ENCODE peak calls at places on chromosome 7, in five cellular contexts. One of them, this sample, is unnamed.

GRCh38 chr7:146249272-146249671 is 132.7 kb downstream of the CNTNAP2 start:
- DNase-seq in MCF 10A: no peak
- DNase-seq in endodermal cell: no peak
- DNase-seq in GM13977: no peak
- DNase-seq in spleen: no peak
- DNase-seq in this sample: no peak

GRCh38 chr7:120806669-120807068 is 51.3 kb downstream of the TSPAN12 start:
- DNase-seq in MCF 10A: no peak
- DNase-seq in endodermal cell: no peak
- DNase-seq in GM13977: peak
- DNase-seq in spleen: no peak
- DNase-seq in this sample: no peak

GRCh38 chr7:155556725-155557124 is 10.4 kb upstream of the CNPY1 start:
- DNase-seq in MCF 10A: no peak
- DNase-seq in endodermal cell: no peak
- DNase-seq in GM13977: no peak
- DNase-seq in spleen: no peak
- DNase-seq in this sample: no peak

GRCh38 chr7:68414631-68415425 is 1183.4 kb upstream of the AUTS2 start:
- DNase-seq in MCF 10A: no peak
- DNase-seq in endodermal cell: no peak
- DNase-seq in GM13977: no peak
- DNase-seq in spleen: no peak
- DNase-seq in this sample: no peak

GRCh38 chr7:54964136-54964535 is 54.7 kb upstream of the EGFR start:
- DNase-seq in MCF 10A: peak
- DNase-seq in endodermal cell: no peak
- DNase-seq in GM13977: no peak
- DNase-seq in spleen: no peak
- DNase-seq in this sample: no peak

GRCh38 chr7:64870656-64871055 is 32.4 kb upstream of the ZNF273 start:
- DNase-seq in MCF 10A: no peak
- DNase-seq in endodermal cell: no peak
- DNase-seq in GM13977: peak
- DNase-seq in spleen: no peak
- DNase-seq in this sample: no peak

GRCh38 chr7:116277070-116277469 is 66.7 kb downstream of the TES start:
- DNase-seq in MCF 10A: no peak
- DNase-seq in endodermal cell: no peak
- DNase-seq in GM13977: no peak
- DNase-seq in spleen: no peak
- DNase-seq in this sample: no peak

GRCh38 chr7:130356121-130356759 is 11.6 kb downstream of the CPA5 start:
- DNase-seq in MCF 10A: peak
- DNase-seq in endodermal cell: peak
- DNase-seq in GM13977: no peak
- DNase-seq in spleen: no peak
- DNase-seq in this sample: peak

GRCh38 chr7:139699640-139700504 is 77.9 kb downstream of the HIPK2 start:
- DNase-seq in MCF 10A: no peak
- DNase-seq in endodermal cell: peak
- DNase-seq in GM13977: no peak
- DNase-seq in spleen: no peak
- DNase-seq in this sample: no peak

GRCh38 chr7:2609001-2609411 is 22.8 kb upstream of the TTYH3 start:
- DNase-seq in MCF 10A: peak
- DNase-seq in endodermal cell: peak
- DNase-seq in GM13977: peak
- DNase-seq in spleen: no peak
- DNase-seq in this sample: no peak

GRCh38 chr7:127551941-127552340 is 33.5 kb downstream of the GCC1 start:
- DNase-seq in MCF 10A: no peak
- DNase-seq in endodermal cell: no peak
- DNase-seq in GM13977: no peak
- DNase-seq in spleen: no peak
- DNase-seq in this sample: no peak

GRCh38 chr7:77360104-77360503 is 56.0 kb downstream of the GSAP start:
- DNase-seq in MCF 10A: no peak
- DNase-seq in endodermal cell: no peak
- DNase-seq in GM13977: no peak
- DNase-seq in spleen: no peak
- DNase-seq in this sample: no peak

GRCh38 chr7:121192834-121193233 is 136.0 kb upstream of the WNT16 start:
- DNase-seq in MCF 10A: no peak
- DNase-seq in endodermal cell: no peak
- DNase-seq in GM13977: no peak
- DNase-seq in spleen: no peak
- DNase-seq in this sample: no peak

GRCh38 chr7:26964409-26964808 is 100.0 kb upstream of the SKAP2 start:
- DNase-seq in MCF 10A: no peak
- DNase-seq in endodermal cell: no peak
- DNase-seq in GM13977: no peak
- DNase-seq in spleen: no peak
- DNase-seq in this sample: no peak

GRCh38 chr7:124724516-124725192 is 40.9 kb downstream of the GPR37 start:
- DNase-seq in MCF 10A: no peak
- DNase-seq in endodermal cell: no peak
- DNase-seq in GM13977: no peak
- DNase-seq in spleen: no peak
- DNase-seq in this sample: no peak

GRCh38 chr7:113062499-113062898 is 24.1 kb downstream of the GPR85 start:
- DNase-seq in MCF 10A: no peak
- DNase-seq in endodermal cell: no peak
- DNase-seq in GM13977: no peak
- DNase-seq in spleen: no peak
- DNase-seq in this sample: no peak

GRCh38 chr7:74439546-74439945 is 14.2 kb upstream of the GTF2IRD1 start:
- DNase-seq in MCF 10A: no peak
- DNase-seq in endodermal cell: no peak
- DNase-seq in GM13977: no peak
- DNase-seq in spleen: no peak
- DNase-seq in this sample: no peak

GRCh38 chr7:100400656-100401055 is 27.4 kb downstream of the PILRA start:
- DNase-seq in MCF 10A: no peak
- DNase-seq in endodermal cell: peak
- DNase-seq in GM13977: no peak
- DNase-seq in spleen: no peak
- DNase-seq in this sample: peak

GRCh38 chr7:78777844-78778243 is 675.6 kb downstream of the MAGI2 start:
- DNase-seq in MCF 10A: no peak
- DNase-seq in endodermal cell: no peak
- DNase-seq in GM13977: no peak
- DNase-seq in spleen: no peak
- DNase-seq in this sample: no peak

GRCh38 chr7:4140933-4141332 is 541.2 kb upstream of the FOXK1 start:
- DNase-seq in MCF 10A: no peak
- DNase-seq in endodermal cell: peak
- DNase-seq in GM13977: no peak
- DNase-seq in spleen: peak
- DNase-seq in this sample: no peak

GRCh38 chr7:125934965-125935364 is 1005.3 kb upstream of the POT1 start:
- DNase-seq in MCF 10A: peak
- DNase-seq in endodermal cell: no peak
- DNase-seq in GM13977: no peak
- DNase-seq in spleen: no peak
- DNase-seq in this sample: no peak

GRCh38 chr7:1915326-1915725 is 245.2 kb downstream of the ELFN1 start:
- DNase-seq in MCF 10A: no peak
- DNase-seq in endodermal cell: no peak
- DNase-seq in GM13977: no peak
- DNase-seq in spleen: peak
- DNase-seq in this sample: no peak

GRCh38 chr7:129855234-129855673 is 97.5 kb downstream of the UBE2H start:
- DNase-seq in MCF 10A: peak
- DNase-seq in endodermal cell: no peak
- DNase-seq in GM13977: no peak
- DNase-seq in spleen: no peak
- DNase-seq in this sample: no peak

GRCh38 chr7:68730871-68731403 is 867.3 kb upstream of the AUTS2 start:
- DNase-seq in MCF 10A: no peak
- DNase-seq in endodermal cell: no peak
- DNase-seq in GM13977: no peak
- DNase-seq in spleen: no peak
- DNase-seq in this sample: no peak

GRCh38 chr7:110179037-110179436 is 911.9 kb upstream of the LRRN3 start:
- DNase-seq in MCF 10A: no peak
- DNase-seq in endodermal cell: no peak
- DNase-seq in GM13977: no peak
- DNase-seq in spleen: no peak
- DNase-seq in this sample: no peak

GRCh38 chr7:87517136-87517805 is 41.8 kb upstream of the ABCB4 start:
- DNase-seq in MCF 10A: no peak
- DNase-seq in endodermal cell: no peak
- DNase-seq in GM13977: no peak
- DNase-seq in spleen: no peak
- DNase-seq in this sample: no peak

GRCh38 chr7:128697301-128697905 is 25.3 kb downstream of the GARIN1A start:
- DNase-seq in MCF 10A: peak
- DNase-seq in endodermal cell: peak
- DNase-seq in GM13977: peak
- DNase-seq in spleen: peak
- DNase-seq in this sample: peak
- TF ChIP-seq CTCF in MCF 10A: no peak
- TF ChIP-seq CTCF in endodermal cell: peak
- TF ChIP-seq CTCF in GM13977: peak
- TF ChIP-seq CTCF in spleen: no peak
- TF ChIP-seq CTCF in this sample: no peak

GRCh38 chr7:105496501-105496900 is 25.6 kb downstream of the PUS7 start:
- DNase-seq in MCF 10A: no peak
- DNase-seq in endodermal cell: no peak
- DNase-seq in GM13977: no peak
- DNase-seq in spleen: no peak
- DNase-seq in this sample: no peak

GRCh38 chr7:105497016-105497415 is 25.1 kb downstream of the PUS7 start:
- DNase-seq in MCF 10A: no peak
- DNase-seq in endodermal cell: no peak
- DNase-seq in GM13977: no peak
- DNase-seq in spleen: no peak
- DNase-seq in this sample: no peak

GRCh38 chr7:105489409-105489808 is 32.7 kb downstream of the PUS7 start:
- DNase-seq in MCF 10A: no peak
- DNase-seq in endodermal cell: no peak
- DNase-seq in GM13977: no peak
- DNase-seq in spleen: no peak
- DNase-seq in this sample: no peak

GRCh38 chr7:105493196-105493927 is 28.7 kb downstream of the PUS7 start:
- DNase-seq in MCF 10A: no peak
- DNase-seq in endodermal cell: no peak
- DNase-seq in GM13977: no peak
- DNase-seq in spleen: no peak
- DNase-seq in this sample: no peak

GRCh38 chr7:105493928-105494325 is 28.1 kb downstream of the PUS7 start:
- DNase-seq in MCF 10A: no peak
- DNase-seq in endodermal cell: no peak
- DNase-seq in GM13977: no peak
- DNase-seq in spleen: no peak
- DNase-seq in this sample: no peak
- TF ChIP-seq CTCF in MCF 10A: no peak
- TF ChIP-seq CTCF in endodermal cell: no peak
- TF ChIP-seq CTCF in GM13977: no peak
- TF ChIP-seq CTCF in spleen: no peak
- TF ChIP-seq CTCF in this sample: no peak

GRCh38 chr7:45219130-45219529 is 61.5 kb downstream of the RAMP3 start:
- DNase-seq in MCF 10A: no peak
- DNase-seq in endodermal cell: peak
- DNase-seq in GM13977: no peak
- DNase-seq in spleen: no peak
- DNase-seq in this sample: no peak

GRCh38 chr7:45216622-45217165 is 59.1 kb downstream of the RAMP3 start:
- DNase-seq in MCF 10A: no peak
- DNase-seq in endodermal cell: no peak
- DNase-seq in GM13977: no peak
- DNase-seq in spleen: no peak
- DNase-seq in this sample: no peak

GRCh38 chr7:45215611-45216062 is 58.0 kb downstream of the RAMP3 start:
- DNase-seq in MCF 10A: no peak
- DNase-seq in endodermal cell: peak
- DNase-seq in GM13977: no peak
- DNase-seq in spleen: no peak
- DNase-seq in this sample: no peak

GRCh38 chr7:45216181-45216580 is 58.6 kb downstream of the RAMP3 start:
- DNase-seq in MCF 10A: no peak
- DNase-seq in endodermal cell: peak
- DNase-seq in GM13977: no peak
- DNase-seq in spleen: no peak
- DNase-seq in this sample: no peak

GRCh38 chr7:45217358-45217757 is 59.8 kb downstream of the RAMP3 start:
- DNase-seq in MCF 10A: peak
- DNase-seq in endodermal cell: peak
- DNase-seq in GM13977: no peak
- DNase-seq in spleen: peak
- DNase-seq in this sample: peak
- TF ChIP-seq CTCF in MCF 10A: peak
- TF ChIP-seq CTCF in endodermal cell: peak
- TF ChIP-seq CTCF in GM13977: peak
- TF ChIP-seq CTCF in spleen: no peak
- TF ChIP-seq CTCF in this sample: peak

GRCh38 chr7:123598657-123599056 is 3.0 kb upstream of the ASB15 start:
- DNase-seq in MCF 10A: no peak
- DNase-seq in endodermal cell: no peak
- DNase-seq in GM13977: no peak
- DNase-seq in spleen: no peak
- DNase-seq in this sample: no peak

GRCh38 chr7:123599766-123600165 is 1.9 kb upstream of the ASB15 start:
- DNase-seq in MCF 10A: no peak
- DNase-seq in endodermal cell: no peak
- DNase-seq in GM13977: no peak
- DNase-seq in spleen: no peak
- DNase-seq in this sample: no peak

GRCh38 chr7:123594813-123595241 is 6.8 kb upstream of the ASB15 start:
- DNase-seq in MCF 10A: no peak
- DNase-seq in endodermal cell: peak
- DNase-seq in GM13977: no peak
- DNase-seq in spleen: peak
- DNase-seq in this sample: peak
- TF ChIP-seq CTCF in MCF 10A: no peak
- TF ChIP-seq CTCF in endodermal cell: peak
- TF ChIP-seq CTCF in GM13977: no peak
- TF ChIP-seq CTCF in spleen: no peak
- TF ChIP-seq CTCF in this sample: no peak

GRCh38 chr7:19984231-19984632 is 210.8 kb upstream of the TMEM196 start:
- DNase-seq in MCF 10A: no peak
- DNase-seq in endodermal cell: peak
- DNase-seq in GM13977: no peak
- DNase-seq in spleen: peak
- DNase-seq in this sample: no peak
- TF ChIP-seq CTCF in MCF 10A: no peak
- TF ChIP-seq CTCF in endodermal cell: peak
- TF ChIP-seq CTCF in GM13977: peak
- TF ChIP-seq CTCF in spleen: no peak
- TF ChIP-seq CTCF in this sample: no peak

GRCh38 chr7:107464666-107465065 is 5.2 kb upstream of the GPR22 start:
- DNase-seq in MCF 10A: no peak
- DNase-seq in endodermal cell: no peak
- DNase-seq in GM13977: no peak
- DNase-seq in spleen: no peak
- DNase-seq in this sample: no peak
- TF ChIP-seq CTCF in MCF 10A: no peak
- TF ChIP-seq CTCF in endodermal cell: no peak
- TF ChIP-seq CTCF in GM13977: no peak
- TF ChIP-seq CTCF in spleen: no peak
- TF ChIP-seq CTCF in this sample: no peak